ENCODE peak calls at places on chromosomes 16 and 17, in nine cellular contexts. A is endothelial cell, C is HFFc6, L is left lung, H is BJ, F is MM.1S, T is AG04450, E is thoracic aorta, K is OCI-LY7. B is an unnamed sample.

GRCh38 chr16:12459401-12459791 is 344.3 kb downstream of the CPPED1 start:
- DNase-seq in H (no peak), L (peak; percentile 82), T (no peak), A (no peak), K (peak; percentile 28), E (peak; percentile 4), F (no peak), C (no peak), B (no peak)

GRCh38 chr16:30896203-30896889 is at the start of gene CTF1:
- DNase-seq in H (peak; percentile 65), E (no peak), C (peak; percentile 74), F (no peak), K (no peak), L (peak; percentile 85), A (peak; percentile 66), T (peak; percentile 78), B (no peak)

GRCh38 chr17:6173653-6174052 is 103.5 kb downstream of the WSCD1 start:
- DNase-seq in A (no peak), C (no peak), L (no peak), H (no peak), K (no peak), E (no peak), F (no peak), T (no peak), B (no peak)

GRCh38 chr17:41520821-41521521 is 2.3 kb upstream of the KRT15 start:
- DNase-seq in A (no peak), K (no peak), H (no peak), L (no peak), T (no peak), F (no peak), C (no peak), E (no peak), B (no peak)

GRCh38 chr17:10200016-10200415 is 1.6 kb upstream of the GAS7 start:
- DNase-seq in L (no peak), H (no peak), K (no peak), F (no peak), E (no peak), C (no peak), T (no peak), A (no peak), B (no peak)

GRCh38 chr16:5349661-5350060 is 252.1 kb upstream of the EEF2KMT start:
- DNase-seq in C (no peak), E (no peak), T (no peak), F (no peak), A (no peak), K (no peak), H (no peak), L (no peak), B (no peak)

GRCh38 chr16:30951785-30952184 is 2.9 kb downstream of the ORAI3 start:
- DNase-seq in F (no peak), E (no peak), T (no peak), L (no peak), H (no peak), C (no peak), K (no peak), A (no peak), B (no peak)

GRCh38 chr16:840561-841454 is 40.3 kb upstream of the GNG13 start:
- DNase-seq in A (no peak), L (peak; percentile 70), T (no peak), K (no peak), F (no peak), E (no peak), H (no peak), C (no peak), B (no peak)

GRCh38 chr17:78257810-78258322 is 26.4 kb downstream of the TMEM235 start:
- DNase-seq in F (peak; percentile 86), T (no peak), A (no peak), E (no peak), C (no peak), L (peak; percentile 93), K (peak; percentile 41), H (no peak), B (peak; percentile 49)

GRCh38 chr16:61182416-61182815 is 853.8 kb downstream of the CDH8 start:
- DNase-seq in C (no peak), K (no peak), E (no peak), L (no peak), T (no peak), A (no peak), F (peak; percentile 61), H (no peak), B (no peak)

GRCh38 chr17:10758062-10758461 is 28.2 kb upstream of the TMEM220 start:
- DNase-seq in H (no peak), L (no peak), E (no peak), T (no peak), F (no peak), A (no peak), C (no peak), K (no peak), B (no peak)

GRCh38 chr17:67245073-67245693 is at the start of gene HELZ:
- DNase-seq in E (no peak), T (peak; percentile 62), F (peak; percentile 90), K (peak; percentile 89), A (peak; percentile 75), H (no peak), L (peak; percentile 90), C (peak; percentile 78), B (peak; percentile 77)

GRCh38 chr16:66677179-66677578 is 19.4 kb downstream of the CMTM4 start:
- DNase-seq in C (no peak), K (no peak), A (no peak), L (no peak), F (no peak), H (no peak), T (no peak), E (no peak), B (no peak)

GRCh38 chr16:90057738-90058173 is 19.4 kb downstream of the PRDM7 start:
- DNase-seq in C (peak; percentile 69), L (no peak), H (peak; percentile 41), T (peak; percentile 16), E (no peak), K (no peak), F (no peak), A (no peak), B (peak; percentile 63)

GRCh38 chr16:4381072-4381934 is 9.7 kb downstream of the VASN start:
- DNase-seq in K (no peak), H (no peak), T (no peak), C (no peak), F (no peak), E (no peak), A (no peak), L (no peak), B (no peak)

GRCh38 chr17:50199651-50200446 is 1.6 kb downstream of the COL1A1 start:
- DNase-seq in L (peak; percentile 89), T (peak; percentile 91), C (peak; percentile 93), E (peak; percentile 85), K (peak; percentile 37), F (peak; percentile 76), H (no peak), A (peak; percentile 59), B (peak; percentile 80)

GRCh38 chr17:45376606-45377005 is 56.1 kb downstream of the ARHGAP27 start:
- DNase-seq in C (no peak), K (no peak), L (no peak), H (no peak), A (no peak), T (no peak), F (no peak), E (no peak), B (no peak)

GRCh38 chr16:67966549-67967182 is 1.8 kb downstream of the SLC12A4 start:
- DNase-seq in L (peak; percentile 78), F (no peak), T (no peak), A (no peak), H (no peak), E (no peak), C (peak; percentile 65), K (no peak), B (no peak)

GRCh38 chr17:7831233-7831632 is 2.8 kb upstream of the KDM6B start:
- DNase-seq in H (no peak), C (no peak), E (no peak), K (no peak), F (no peak), T (no peak), L (no peak), A (no peak), B (no peak)

GRCh38 chr17:58344791-58345157 is 7.2 kb downstream of the SUPT4H1 start:
- DNase-seq in F (peak; percentile 89), E (no peak), K (peak; percentile 88), T (no peak), A (no peak), L (no peak), H (no peak), C (no peak), B (peak; percentile 78)
- TF ChIP-seq CTCF in F (peak; percentile 71), E (no peak), K (peak; percentile 87), T (no peak), A (no peak), L (no peak), H (no peak), C (no peak), B (peak; percentile 23)

GRCh38 chr17:48522990-48523389 is 7.8 kb downstream of the HOXB1 start:
- DNase-seq in K (no peak), T (no peak), F (no peak), L (no peak), E (no peak), A (no peak), H (no peak), C (no peak), B (no peak)
- TF ChIP-seq CTCF in K (peak; percentile 53), T (peak; percentile 55), F (no peak), L (no peak), E (no peak), A (no peak), H (no peak), C (peak; percentile 40), B (no peak)

DNA sequence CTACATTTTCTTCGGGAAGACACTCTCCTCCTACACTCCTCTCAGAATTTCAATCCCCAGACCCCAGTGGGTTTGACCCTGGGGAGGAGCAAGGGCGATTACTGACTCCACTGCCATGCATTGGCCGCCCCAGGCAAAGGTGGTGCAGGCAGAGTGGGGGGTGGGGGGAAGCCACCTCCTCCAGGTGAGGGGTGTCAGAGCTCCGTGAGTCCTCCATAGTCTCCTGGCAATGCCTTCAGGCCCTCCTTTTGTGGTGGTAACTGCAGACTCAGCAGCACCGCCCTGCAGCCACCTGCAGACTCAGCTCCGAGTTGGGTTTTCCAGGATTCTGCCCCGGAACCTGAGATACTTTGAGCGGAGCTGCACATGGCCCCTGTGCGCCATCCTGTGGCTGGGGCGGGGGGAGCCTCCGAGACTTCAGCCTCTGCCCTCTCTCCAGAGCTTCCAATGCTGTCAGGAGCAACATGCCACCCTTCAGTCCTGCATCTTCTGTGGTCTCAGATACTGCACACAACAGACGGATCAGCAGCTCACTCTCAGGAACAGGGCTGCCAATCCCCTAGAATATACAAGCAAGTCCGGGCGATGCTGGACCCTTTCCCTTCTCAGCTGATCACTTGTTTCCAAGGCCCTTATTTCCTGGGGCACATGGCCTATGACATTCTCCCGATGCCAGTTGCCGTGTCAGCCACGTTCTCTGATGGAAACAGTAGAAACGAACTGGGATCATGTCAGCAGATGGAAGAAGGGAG is 2.4 kb upstream of the SLC47A2 start:
- DNase-seq in A (peak; percentile 29), C (no peak), E (no peak), T (no peak), L (peak; percentile 50), F (peak; percentile 60), H (no peak), K (no peak), B (no peak)
- TF ChIP-seq CTCF in A (no peak), C (no peak), E (no peak), T (peak; percentile 7), L (no peak), F (peak; percentile 53), H (no peak), K (peak; percentile 45), B (no peak)

DNA sequence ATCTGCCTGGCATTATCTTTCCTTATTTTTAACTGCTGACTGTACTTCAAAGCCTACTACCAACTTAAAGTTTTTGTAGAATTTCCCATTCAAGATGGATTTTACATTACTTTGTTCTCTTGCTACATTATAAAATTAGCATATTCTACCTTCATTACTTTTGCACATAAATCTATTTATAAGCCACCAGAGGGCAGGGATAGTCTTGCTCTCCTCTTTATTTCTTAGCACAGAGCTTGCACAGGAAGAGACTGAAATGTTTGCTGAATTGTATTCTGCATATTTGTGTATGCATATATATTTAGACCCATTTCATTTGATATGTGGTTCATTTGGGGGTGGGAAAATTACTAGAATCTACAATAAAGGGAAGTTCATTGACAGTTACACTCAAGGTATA is 108.0 kb downstream of the SKAP1 start:
- DNase-seq in K (peak; percentile 16), C (peak; percentile 6), T (no peak), L (no peak), A (no peak), F (no peak), E (no peak), H (no peak), B (no peak)
- TF ChIP-seq CTCF in K (peak; percentile 63), C (peak; percentile 57), T (peak; percentile 28), L (no peak), A (no peak), F (peak; percentile 14), E (no peak), H (no peak), B (no peak)

B was measured in activated CD8-positive, alpha-beta T cell treated with anti-CD3 and anti-CD28 coated beads for 36 hours.